ENCODE peak calls at places on chromosome X, in nine cellular contexts. One of them, this sample, is unnamed.

GRCh38 chrX:99001286-99001685 is 1408.8 kb downstream of the PCDH19 start:
- DNase-seq in tibial artery: no peak
- DNase-seq in prostate gland: no peak
- DNase-seq in GM13977: no peak
- DNase-seq in heart left ventricle: no peak
- DNase-seq in A673: no peak
- DNase-seq in kidney epithelial cell: no peak
- DNase-seq in lower leg skin: no peak
- DNase-seq in keratinocyte: no peak
- DNase-seq in this sample: no peak

GRCh38 chrX:110188701-110189558 is 129.0 kb downstream of the AMMECR1 start:
- DNase-seq in prostate gland: no peak
- DNase-seq in GM13977: no peak
- DNase-seq in kidney epithelial cell: no peak
- DNase-seq in keratinocyte: no peak
- DNase-seq in heart left ventricle: no peak
- DNase-seq in A673: peak
- DNase-seq in lower leg skin: no peak
- DNase-seq in tibial artery: no peak
- DNase-seq in this sample: no peak

GRCh38 chrX:131010186-131010585 is 48.0 kb upstream of the ARHGAP36 start:
- DNase-seq in prostate gland: no peak
- DNase-seq in kidney epithelial cell: no peak
- DNase-seq in tibial artery: no peak
- DNase-seq in heart left ventricle: no peak
- DNase-seq in A673: no peak
- DNase-seq in keratinocyte: no peak
- DNase-seq in lower leg skin: no peak
- DNase-seq in GM13977: no peak
- DNase-seq in this sample: no peak

GRCh38 chrX:37830371-37830770 is 17.0 kb downstream of the DYNLT3 start:
- DNase-seq in lower leg skin: no peak
- DNase-seq in kidney epithelial cell: no peak
- DNase-seq in keratinocyte: no peak
- DNase-seq in heart left ventricle: no peak
- DNase-seq in tibial artery: no peak
- DNase-seq in prostate gland: no peak
- DNase-seq in GM13977: no peak
- DNase-seq in A673: no peak
- DNase-seq in this sample: no peak

GRCh38 chrX:151714367-151714766 is 1.5 kb upstream of the FATE1 start:
- DNase-seq in keratinocyte: no peak
- DNase-seq in lower leg skin: no peak
- DNase-seq in tibial artery: no peak
- DNase-seq in kidney epithelial cell: no peak
- DNase-seq in GM13977: no peak
- DNase-seq in heart left ventricle: no peak
- DNase-seq in prostate gland: no peak
- DNase-seq in A673: no peak
- DNase-seq in this sample: no peak

GRCh38 chrX:41381685-41382084 is 47.7 kb downstream of the DDX3X start:
- DNase-seq in prostate gland: no peak
- DNase-seq in tibial artery: peak
- DNase-seq in keratinocyte: no peak
- DNase-seq in kidney epithelial cell: peak
- DNase-seq in lower leg skin: peak
- DNase-seq in GM13977: no peak
- DNase-seq in A673: no peak
- DNase-seq in heart left ventricle: peak
- DNase-seq in this sample: peak

GRCh38 chrX:19514791-19515614 is at the start of gene MAP3K15:
- DNase-seq in keratinocyte: no peak
- DNase-seq in lower leg skin: peak
- DNase-seq in prostate gland: no peak
- DNase-seq in tibial artery: no peak
- DNase-seq in GM13977: peak
- DNase-seq in kidney epithelial cell: no peak
- DNase-seq in heart left ventricle: no peak
- DNase-seq in A673: peak
- DNase-seq in this sample: peak

GRCh38 chrX:154298312-154298711 is 2.7 kb downstream of the TKTL1 start:
- DNase-seq in GM13977: no peak
- DNase-seq in kidney epithelial cell: no peak
- DNase-seq in keratinocyte: no peak
- DNase-seq in prostate gland: no peak
- DNase-seq in heart left ventricle: no peak
- DNase-seq in A673: no peak
- DNase-seq in lower leg skin: no peak
- DNase-seq in tibial artery: no peak
- DNase-seq in this sample: no peak

GRCh38 chrX:101190736-101191135 is 28.9 kb upstream of the DRP2 start:
- DNase-seq in heart left ventricle: no peak
- DNase-seq in keratinocyte: no peak
- DNase-seq in tibial artery: no peak
- DNase-seq in A673: no peak
- DNase-seq in kidney epithelial cell: no peak
- DNase-seq in GM13977: no peak
- DNase-seq in lower leg skin: no peak
- DNase-seq in prostate gland: no peak
- DNase-seq in this sample: no peak

GRCh38 chrX:140071037-140071436 is 105.7 kb upstream of the CXorf66 start:
- DNase-seq in lower leg skin: no peak
- DNase-seq in GM13977: no peak
- DNase-seq in A673: no peak
- DNase-seq in tibial artery: no peak
- DNase-seq in kidney epithelial cell: no peak
- DNase-seq in keratinocyte: no peak
- DNase-seq in heart left ventricle: no peak
- DNase-seq in prostate gland: no peak
- DNase-seq in this sample: no peak

GRCh38 chrX:112043997-112044396 is 38.6 kb downstream of the TRPC5 start:
- DNase-seq in GM13977: no peak
- DNase-seq in tibial artery: no peak
- DNase-seq in prostate gland: no peak
- DNase-seq in lower leg skin: no peak
- DNase-seq in heart left ventricle: no peak
- DNase-seq in keratinocyte: no peak
- DNase-seq in kidney epithelial cell: no peak
- DNase-seq in A673: peak
- DNase-seq in this sample: no peak

GRCh38 chrX:118548831-118549230 is 53.2 kb downstream of the DOCK11 start:
- DNase-seq in heart left ventricle: no peak
- DNase-seq in keratinocyte: no peak
- DNase-seq in GM13977: no peak
- DNase-seq in tibial artery: no peak
- DNase-seq in prostate gland: no peak
- DNase-seq in A673: no peak
- DNase-seq in kidney epithelial cell: no peak
- DNase-seq in lower leg skin: no peak
- DNase-seq in this sample: no peak

GRCh38 chrX:155662297-155662696 is 49.5 kb upstream of the TMLHE start:
- DNase-seq in prostate gland: peak
- DNase-seq in kidney epithelial cell: no peak
- DNase-seq in heart left ventricle: no peak
- DNase-seq in GM13977: no peak
- DNase-seq in tibial artery: no peak
- DNase-seq in keratinocyte: no peak
- DNase-seq in lower leg skin: no peak
- DNase-seq in A673: peak
- DNase-seq in this sample: no peak
- TF ChIP-seq CTCF in prostate gland: no peak
- TF ChIP-seq CTCF in kidney epithelial cell: peak
- TF ChIP-seq CTCF in heart left ventricle: no peak
- TF ChIP-seq CTCF in GM13977: no peak
- TF ChIP-seq CTCF in tibial artery: no peak
- TF ChIP-seq CTCF in keratinocyte: peak
- TF ChIP-seq CTCF in lower leg skin: no peak
- TF ChIP-seq CTCF in A673: peak
- TF ChIP-seq CTCF in this sample: peak

DNA sequence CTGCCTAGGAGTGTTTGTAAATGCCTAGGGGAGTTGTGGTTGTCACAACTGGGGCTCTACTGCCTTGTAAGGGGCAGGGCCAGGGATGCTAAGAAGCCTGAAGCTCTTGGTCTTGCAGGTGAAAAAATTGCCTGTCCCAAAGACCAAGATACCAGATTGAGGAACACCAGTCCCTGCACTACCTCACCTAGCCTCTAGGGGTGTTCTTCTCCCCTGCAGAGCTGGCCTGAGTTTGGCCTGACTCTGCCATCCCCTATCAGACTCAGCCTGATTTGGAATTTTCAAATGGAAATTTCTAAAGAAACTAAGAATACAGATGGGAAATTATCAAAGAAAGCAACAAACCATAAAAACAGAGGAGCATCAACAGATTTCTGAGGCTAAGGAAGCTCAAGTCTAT is 90.4 kb downstream of the ZC4H2 start:
- DNase-seq in keratinocyte: no peak
- DNase-seq in A673: no peak
- DNase-seq in lower leg skin: no peak
- DNase-seq in heart left ventricle: no peak
- DNase-seq in tibial artery: no peak
- DNase-seq in prostate gland: no peak
- DNase-seq in GM13977: no peak
- DNase-seq in kidney epithelial cell: no peak
- DNase-seq in this sample: no peak
- TF ChIP-seq CTCF in keratinocyte: peak
- TF ChIP-seq CTCF in A673: peak
- TF ChIP-seq CTCF in lower leg skin: no peak
- TF ChIP-seq CTCF in heart left ventricle: peak
- TF ChIP-seq CTCF in tibial artery: no peak
- TF ChIP-seq CTCF in prostate gland: no peak
- TF ChIP-seq CTCF in GM13977: peak
- TF ChIP-seq CTCF in kidney epithelial cell: peak
- TF ChIP-seq CTCF in this sample: peak

GRCh38 chrX:11460347-11460746 is 167.1 kb downstream of the AMELX start:
- DNase-seq in kidney epithelial cell: no peak
- DNase-seq in prostate gland: no peak
- DNase-seq in A673: peak
- DNase-seq in lower leg skin: no peak
- DNase-seq in GM13977: no peak
- DNase-seq in keratinocyte: no peak
- DNase-seq in heart left ventricle: no peak
- DNase-seq in tibial artery: no peak
- DNase-seq in this sample: no peak
- TF ChIP-seq CTCF in kidney epithelial cell: peak
- TF ChIP-seq CTCF in prostate gland: no peak
- TF ChIP-seq CTCF in A673: peak
- TF ChIP-seq CTCF in lower leg skin: no peak
- TF ChIP-seq CTCF in GM13977: no peak
- TF ChIP-seq CTCF in keratinocyte: no peak
- TF ChIP-seq CTCF in heart left ventricle: no peak
- TF ChIP-seq CTCF in tibial artery: no peak
- TF ChIP-seq CTCF in this sample: no peak

GRCh38 chrX:149908727-149909126 is 20.6 kb upstream of the HSFX4 start:
- DNase-seq in keratinocyte: no peak
- DNase-seq in heart left ventricle: no peak
- DNase-seq in tibial artery: no peak
- DNase-seq in GM13977: no peak
- DNase-seq in prostate gland: no peak
- DNase-seq in kidney epithelial cell: no peak
- DNase-seq in lower leg skin: no peak
- DNase-seq in A673: no peak
- DNase-seq in this sample: no peak
- TF ChIP-seq CTCF in keratinocyte: no peak
- TF ChIP-seq CTCF in heart left ventricle: no peak
- TF ChIP-seq CTCF in tibial artery: no peak
- TF ChIP-seq CTCF in GM13977: no peak
- TF ChIP-seq CTCF in prostate gland: no peak
- TF ChIP-seq CTCF in kidney epithelial cell: no peak
- TF ChIP-seq CTCF in lower leg skin: no peak
- TF ChIP-seq CTCF in A673: no peak
- TF ChIP-seq CTCF in this sample: no peak

This sample was measured in upper lobe of right lung.